ENCODE peak calls at places on chromosome 2, in four cellular contexts. U is heart right ventricle, X is pancreas, H is A549. B is an unnamed sample.
A peak's percentile ranks its signal among the peaks of the same experiment; 100 is the strongest.

GRCh38 chr2:8837795-8838140 is 355 bp upstream of the KIDINS220 start:
- DNase-seq in U (no peak), X (no peak), H (no peak), B (no peak)

GRCh38 chr2:61434314-61434713 is 36.6 kb downstream of the USP34 start:
- DNase-seq in U (no peak), X (peak; percentile 36), H (no peak), B (no peak)

GRCh38 chr2:148814143-148814852 is 60.7 kb upstream of the KIF5C start:
- DNase-seq in U (no peak), X (no peak), H (no peak), B (no peak)

GRCh38 chr2:239114119-239114581 is 266.3 kb downstream of the TWIST2 start:
- DNase-seq in U (peak; percentile 20), X (peak; percentile 28), H (no peak), B (peak; percentile 58)

GRCh38 chr2:213185147-213185822 is 33.9 kb upstream of the IKZF2 start:
- DNase-seq in U (no peak), X (no peak), H (no peak), B (no peak)

GRCh38 chr2:98110741-98111140 is 23.8 kb downstream of the VWA3B start:
- DNase-seq in U (no peak), X (no peak), H (no peak), B (no peak)

GRCh38 chr2:40287815-40288214 is 164.1 kb downstream of the SLC8A1 start:
- DNase-seq in U (no peak), X (no peak), H (no peak), B (no peak)

GRCh38 chr2:167550448-167550847 is 662.2 kb downstream of the XIRP2 start:
- DNase-seq in U (no peak), X (no peak), H (peak; percentile 26), B (no peak)

GRCh38 chr2:69624611-69625010 is 18.9 kb downstream of the AAK1 start:
- DNase-seq in U (no peak), X (no peak), H (no peak), B (no peak)

GRCh38 chr2:48607307-48608014 is 10.2 kb upstream of the GTF2A1L start:
- DNase-seq in U (no peak), X (no peak), H (no peak), B (no peak)

GRCh38 chr2:133780099-133780996 is 212.1 kb upstream of the NCKAP5 start:
- DNase-seq in U (no peak), X (no peak), H (peak; percentile 77), B (no peak)

GRCh38 chr2:158319269-158319668 is 137.3 kb downstream of the CCDC148 start:
- DNase-seq in U (no peak), X (no peak), H (no peak), B (no peak)

GRCh38 chr2:143698350-143698749 is 569.1 kb downstream of the ARHGAP15 start:
- DNase-seq in U (no peak), X (no peak), H (no peak), B (no peak)

GRCh38 chr2:222655406-222655747 is 515 bp downstream of the FARSB start:
- DNase-seq in U (no peak), X (no peak), H (peak; percentile 19), B (no peak)

GRCh38 chr2:195408196-195408595 is 248.8 kb upstream of the SLC39A10 start:
- DNase-seq in U (no peak), X (no peak), H (no peak), B (no peak)

GRCh38 chr2:144403940-144404339 is 116.0 kb downstream of the ZEB2 start:
- DNase-seq in U (peak; percentile 34), X (no peak), H (no peak), B (peak; percentile 73)

GRCh38 chr2:36780231-36780808 is 83.8 kb downstream of the VIT start:
- DNase-seq in U (no peak), X (no peak), H (peak; percentile 58), B (no peak)

GRCh38 chr2:44951124-44951523 is 9.6 kb downstream of the SIX3 start:
- DNase-seq in U (no peak), X (no peak), H (no peak), B (no peak)
- H3K4me1 ChIP-seq in U (peaks cover 43% of the 10 kb centered on the region), X (no peaks in the 10 kb centered on the region), H (peaks cover 3% of the 10 kb centered on the region), B (no peaks in the 10 kb centered on the region)

DNA sequence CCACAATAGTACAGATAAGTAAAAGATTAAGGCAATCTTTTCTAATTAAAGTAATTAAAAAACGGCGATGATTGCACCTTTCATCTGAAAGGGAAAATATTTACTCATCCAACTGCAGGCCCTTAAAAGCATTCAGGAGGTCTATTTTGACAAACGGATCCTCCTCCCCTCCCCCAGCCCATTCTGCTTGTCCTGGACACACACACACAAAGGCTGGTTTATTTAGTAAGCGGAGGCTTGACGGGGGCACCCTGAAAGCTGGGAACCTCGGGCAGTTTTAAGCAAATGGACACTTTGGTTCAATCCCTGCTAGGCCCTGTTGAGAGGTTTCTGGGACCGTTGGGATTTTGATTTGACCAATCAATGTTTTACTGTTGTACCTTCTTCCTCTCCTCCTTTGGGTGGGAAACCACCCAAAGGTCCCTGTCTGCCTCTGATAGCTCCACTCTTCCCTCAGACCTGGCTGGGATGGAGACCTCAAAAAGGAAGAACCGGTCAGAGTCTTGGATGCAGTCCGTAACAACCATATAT is 135.8 kb upstream of the HAAO start:
- DNase-seq in U (no peak), X (no peak), H (no peak), B (peak; percentile 37)
- H3K4me1 ChIP-seq in U (peaks cover 100% of the 10 kb centered on the region), X (peaks cover 58% of the 10 kb centered on the region), H (peaks cover 39% of the 10 kb centered on the region), B (peaks cover 63% of the 10 kb centered on the region)

GRCh38 chr2:105371156-105371555 is 27.7 kb downstream of the FHL2 start:
- DNase-seq in U (no peak), X (no peak), H (no peak), B (no peak)

GRCh38 chr2:105371810-105372209 is 27.0 kb downstream of the FHL2 start:
- DNase-seq in U (no peak), X (no peak), H (no peak), B (no peak)

GRCh38 chr2:105375001-105375561 is 23.8 kb downstream of the FHL2 start:
- DNase-seq in U (no peak), X (no peak), H (no peak), B (no peak)

GRCh38 chr2:105373895-105374401 is 24.9 kb downstream of the FHL2 start:
- DNase-seq in U (no peak), X (no peak), H (no peak), B (peak; percentile 49)

GRCh38 chr2:105373344-105373781 is 25.5 kb downstream of the FHL2 start:
- DNase-seq in U (peak; percentile 63), X (no peak), H (no peak), B (peak; percentile 92)
- H3K4me1 ChIP-seq in U (peaks cover 97% of the 10 kb centered on the region), X (no peaks in the 10 kb centered on the region), H (peaks cover 36% of the 10 kb centered on the region), B (peaks cover 2% of the 10 kb centered on the region)

GRCh38 chr2:64941751-64942150 is 47.4 kb upstream of the SLC1A4 start:
- DNase-seq in U (no peak), X (no peak), H (no peak), B (no peak)

GRCh38 chr2:64942693-64943092 is 46.5 kb upstream of the SLC1A4 start:
- DNase-seq in U (no peak), X (no peak), H (no peak), B (no peak)

GRCh38 chr2:64944484-64944883 is 44.7 kb upstream of the SLC1A4 start:
- DNase-seq in U (no peak), X (no peak), H (no peak), B (no peak)

GRCh38 chr2:64941143-64941542 is 48.1 kb upstream of the SLC1A4 start:
- DNase-seq in U (no peak), X (no peak), H (no peak), B (no peak)

DNA sequence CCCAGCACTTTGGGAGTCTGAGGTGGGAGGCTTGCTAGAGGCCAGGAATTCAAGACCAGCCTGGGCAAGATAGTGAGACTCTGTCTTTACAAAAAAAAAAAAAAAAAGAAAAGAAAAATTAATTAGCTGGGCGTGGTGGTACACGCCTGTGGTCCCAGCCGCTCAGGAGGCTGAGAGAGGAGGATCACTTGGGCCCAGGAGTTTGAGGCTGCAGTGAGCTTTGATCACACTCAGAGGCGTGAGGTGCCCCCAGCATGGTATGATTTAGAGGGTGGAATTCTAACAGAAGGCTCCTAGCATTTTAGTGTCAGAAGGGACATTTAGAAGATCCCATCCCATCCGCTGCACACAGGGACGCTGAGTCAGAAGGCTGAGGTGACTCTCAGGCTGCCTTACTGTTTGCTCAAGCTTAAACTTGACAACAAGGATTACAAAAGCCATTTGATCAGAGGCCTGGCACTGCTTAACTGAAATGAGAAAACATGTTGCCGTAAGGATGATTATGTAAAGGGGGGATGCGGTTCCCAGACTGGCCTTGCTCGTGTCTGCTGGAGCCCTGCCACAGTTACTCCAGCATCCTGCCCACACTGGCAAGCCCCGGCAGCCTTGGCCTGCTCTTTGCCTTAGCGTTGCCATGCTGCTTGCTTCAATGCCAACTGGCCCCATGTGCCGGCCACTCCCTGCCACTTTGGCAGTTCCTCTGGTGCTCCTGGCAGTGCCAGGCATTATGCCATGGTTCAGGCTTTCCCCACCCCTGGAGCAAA is 45.6 kb upstream of the SLC1A4 start:
- DNase-seq in U (peak; percentile 38), X (peak; percentile 68), H (peak; percentile 69), B (peak; percentile 48)
- H3K4me1 ChIP-seq in U (no peaks in the 10 kb centered on the region), X (no peaks in the 10 kb centered on the region), H (peaks cover 23% of the 10 kb centered on the region), B (no peaks in the 10 kb centered on the region)

GRCh38 chr2:96664366-96664765 is 21.8 kb downstream of the FER1L5 start:
- DNase-seq in U (no peak), X (no peak), H (no peak), B (no peak)

GRCh38 chr2:96662360-96662759 is 19.8 kb downstream of the FER1L5 start:
- DNase-seq in U (no peak), X (no peak), H (no peak), B (no peak)

GRCh38 chr2:96663177-96663576 is 20.6 kb downstream of the FER1L5 start:
- DNase-seq in U (no peak), X (peak; percentile 87), H (no peak), B (no peak)

GRCh38 chr2:96663829-96664228 is 21.3 kb downstream of the FER1L5 start:
- DNase-seq in U (no peak), X (peak; percentile 39), H (no peak), B (no peak)

DNA sequence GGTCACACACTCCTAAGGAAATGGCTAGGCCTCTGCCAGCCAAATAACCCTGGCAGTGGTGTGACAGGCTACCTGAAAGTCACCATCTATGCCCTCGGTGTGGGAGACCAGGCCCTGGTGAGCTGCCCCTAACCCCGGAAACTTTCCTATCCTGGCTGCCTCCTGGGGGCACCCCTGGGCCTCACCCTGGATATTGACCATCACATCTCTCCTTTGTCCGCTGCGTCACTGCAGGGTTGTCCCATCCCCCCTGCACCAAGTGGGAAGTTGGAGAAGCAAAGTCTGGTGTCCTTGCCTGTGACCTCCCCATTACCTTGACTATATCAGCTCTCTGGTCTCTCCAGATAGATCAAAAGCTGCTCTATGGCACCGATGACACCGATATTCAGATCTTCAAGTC is 18.8 kb downstream of the FER1L5 start:
- DNase-seq in U (no peak), X (no peak), H (no peak), B (no peak)
- H3K4me1 ChIP-seq in U (no peaks in the 10 kb centered on the region), X (no peaks in the 10 kb centered on the region), H (peaks cover 11% of the 10 kb centered on the region), B (peaks cover 2% of the 10 kb centered on the region)

DNA sequence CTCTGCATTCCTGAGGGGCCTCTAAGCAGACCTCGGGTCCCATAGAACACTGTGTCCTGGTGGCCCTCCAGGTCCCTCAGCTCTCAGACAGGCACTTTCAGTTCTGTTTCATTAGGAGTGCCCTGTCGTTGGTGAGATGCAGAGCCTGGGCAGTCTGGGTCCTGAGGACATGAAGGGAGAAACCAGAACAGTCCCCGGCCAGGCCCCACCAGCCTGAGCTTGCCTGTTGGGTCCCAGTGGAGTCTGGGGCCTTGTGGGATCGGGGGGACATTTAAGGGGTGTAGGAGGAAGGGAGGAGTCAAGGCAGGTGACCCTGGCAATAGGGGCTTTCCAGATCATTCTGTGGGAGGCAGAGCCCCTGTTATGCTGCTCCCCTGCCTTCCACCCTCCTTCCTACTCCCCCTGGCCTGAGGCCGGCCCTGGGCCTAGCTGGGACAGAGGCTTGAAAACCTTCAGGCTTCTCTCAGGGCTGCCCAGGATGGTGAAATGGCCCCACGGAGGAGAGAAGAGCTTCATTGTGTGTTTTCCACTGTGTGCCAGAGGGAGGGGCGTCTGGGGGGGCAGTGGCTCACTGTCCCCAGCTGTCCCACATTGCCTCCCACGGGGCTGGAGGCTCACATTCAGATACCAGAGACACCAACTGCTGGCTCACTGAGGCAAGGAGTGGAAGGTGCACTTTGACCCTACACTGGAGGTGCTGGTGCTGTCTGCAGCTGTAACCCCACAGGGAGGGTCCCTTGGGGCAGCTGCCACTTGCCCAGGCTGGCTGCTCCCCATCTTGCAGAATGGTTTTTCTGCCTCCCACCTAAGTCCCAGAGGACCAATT is 26.6 kb upstream of the CATIP start:
- DNase-seq in U (no peak), X (no peak), H (no peak), B (no peak)
- H3K4me1 ChIP-seq in U (peaks cover 6% of the 10 kb centered on the region), X (no peaks in the 10 kb centered on the region), H (peaks cover 12% of the 10 kb centered on the region), B (peaks cover 4% of the 10 kb centered on the region)